ENCODE peak calls at places on chromosomes 3 and 15, in five cellular contexts. P is heart left ventricle, D is RWPE2, Z is neural progenitor cell, W is OCI-LY7. G is an unnamed sample.

GRCh38 chr3:88235102-88235501 is 85.3 kb downstream of the C3orf38 start:
- DNase-seq in P (no peak), D (no peak), Z (no peak), W (no peak), G (no peak)

GRCh38 chr3:195249858-195250464 is 21.0 kb downstream of the XXYLT1 start:
- DNase-seq in P (no peak), Z (no peak), W (no peak), D (no peak), G (peak; percentile 31)

GRCh38 chr15:65062061-65062460 is 5.7 kb downstream of the RASL12 start:
- DNase-seq in D (no peak), Z (no peak), P (no peak), W (no peak), G (no peak)

GRCh38 chr3:147030274-147030673 is 376.1 kb downstream of the ZIC4 start:
- DNase-seq in P (no peak), D (no peak), W (no peak), Z (no peak), G (no peak)

GRCh38 chr3:20074226-20075063 is 34.2 kb downstream of the KAT2B start:
- DNase-seq in Z (no peak), W (no peak), P (no peak), D (no peak), G (no peak)

GRCh38 chr15:90836296-90836871 is 32.0 kb upstream of the FURIN start:
- DNase-seq in D (no peak), P (peak; percentile 37), W (no peak), Z (no peak), G (no peak)

GRCh38 chr3:108407858-108408257 is 102.5 kb downstream of the MYH15 start:
- DNase-seq in D (no peak), P (no peak), Z (no peak), W (peak; percentile 11), G (no peak)

GRCh38 chr3:177441281-177441812 is 244.1 kb upstream of the TBL1XR1 start:
- DNase-seq in D (no peak), Z (no peak), P (no peak), W (no peak), G (no peak)

GRCh38 chr15:39584662-39585393 is 3.9 kb downstream of the THBS1 start:
- DNase-seq in W (no peak), Z (no peak), P (no peak), D (no peak), G (no peak)

GRCh38 chr3:14120111-14120920 is 4.4 kb downstream of the CHCHD4 start:
- DNase-seq in P (no peak), W (no peak), Z (no peak), D (no peak), G (no peak)

GRCh38 chr3:128309026-128309425 is 155.7 kb downstream of the EEFSEC start:
- DNase-seq in W (no peak), D (no peak), P (peak; percentile 18), Z (no peak), G (peak; percentile 77)

GRCh38 chr3:136266468-136266867 is 16.3 kb downstream of the PCCB start:
- DNase-seq in Z (no peak), D (no peak), P (no peak), W (no peak), G (no peak)

GRCh38 chr3:18134386-18135082 is 290.6 kb downstream of the SATB1 start:
- DNase-seq in Z (peak; percentile 66), P (no peak), W (no peak), D (no peak), G (no peak)

GRCh38 chr3:154142608-154143007 is 21.4 kb downstream of the ARHGEF26 start:
- DNase-seq in D (no peak), W (no peak), P (no peak), Z (no peak), G (no peak)

DNA sequence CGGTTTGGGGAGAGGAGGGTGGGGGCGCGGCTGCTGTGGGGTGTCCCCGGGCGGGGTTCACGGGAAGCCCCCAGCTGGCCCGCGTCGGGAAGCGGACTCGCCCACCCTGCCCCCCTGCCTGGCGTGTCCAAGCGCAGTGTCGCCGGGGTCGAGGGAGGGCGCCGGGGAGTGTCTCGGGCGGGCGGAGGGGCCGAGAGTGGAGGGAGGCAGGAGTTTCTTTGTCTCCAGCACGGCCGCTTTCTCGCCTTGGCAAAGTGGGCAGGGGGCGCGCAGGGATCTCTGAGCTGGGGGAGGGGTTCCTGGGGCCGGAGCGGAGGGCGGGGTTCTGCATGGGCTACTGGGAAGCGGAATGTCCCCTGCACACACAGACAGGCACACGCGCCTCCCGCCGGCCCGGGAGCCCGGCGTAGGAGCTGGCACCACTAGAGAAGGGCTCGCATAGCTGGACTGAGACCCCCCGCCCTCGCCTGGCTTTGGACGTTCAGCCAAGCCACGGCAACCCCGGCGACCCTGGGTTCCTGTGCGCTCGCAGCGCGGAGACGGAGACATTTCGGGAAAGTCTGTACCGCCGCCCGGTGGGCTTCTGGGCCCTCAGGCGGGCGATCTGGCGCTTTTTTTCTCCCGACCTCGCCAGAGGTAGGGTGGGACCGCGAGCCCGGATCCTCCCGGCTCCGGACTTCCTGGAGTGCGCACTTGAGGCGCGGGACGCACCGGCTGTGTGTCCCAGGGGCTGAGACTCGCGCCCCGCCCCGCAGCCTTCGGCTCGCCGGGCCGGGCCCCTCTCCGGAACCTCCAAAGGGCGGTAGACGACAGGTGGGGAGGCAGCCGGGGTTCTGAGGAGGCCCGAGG is 870 bp downstream of the ST8SIA2 start:
- DNase-seq in Z (peak; percentile 74), P (no peak), D (no peak), W (no peak), G (no peak)
- H3K4me3 ChIP-seq in Z (peak overlapping the region; percentile 88), P (peak overlapping the region; percentile 56), D (no peak overlapping the region), W (no peak overlapping the region), G (peak overlapping the region; percentile 38)

DNA sequence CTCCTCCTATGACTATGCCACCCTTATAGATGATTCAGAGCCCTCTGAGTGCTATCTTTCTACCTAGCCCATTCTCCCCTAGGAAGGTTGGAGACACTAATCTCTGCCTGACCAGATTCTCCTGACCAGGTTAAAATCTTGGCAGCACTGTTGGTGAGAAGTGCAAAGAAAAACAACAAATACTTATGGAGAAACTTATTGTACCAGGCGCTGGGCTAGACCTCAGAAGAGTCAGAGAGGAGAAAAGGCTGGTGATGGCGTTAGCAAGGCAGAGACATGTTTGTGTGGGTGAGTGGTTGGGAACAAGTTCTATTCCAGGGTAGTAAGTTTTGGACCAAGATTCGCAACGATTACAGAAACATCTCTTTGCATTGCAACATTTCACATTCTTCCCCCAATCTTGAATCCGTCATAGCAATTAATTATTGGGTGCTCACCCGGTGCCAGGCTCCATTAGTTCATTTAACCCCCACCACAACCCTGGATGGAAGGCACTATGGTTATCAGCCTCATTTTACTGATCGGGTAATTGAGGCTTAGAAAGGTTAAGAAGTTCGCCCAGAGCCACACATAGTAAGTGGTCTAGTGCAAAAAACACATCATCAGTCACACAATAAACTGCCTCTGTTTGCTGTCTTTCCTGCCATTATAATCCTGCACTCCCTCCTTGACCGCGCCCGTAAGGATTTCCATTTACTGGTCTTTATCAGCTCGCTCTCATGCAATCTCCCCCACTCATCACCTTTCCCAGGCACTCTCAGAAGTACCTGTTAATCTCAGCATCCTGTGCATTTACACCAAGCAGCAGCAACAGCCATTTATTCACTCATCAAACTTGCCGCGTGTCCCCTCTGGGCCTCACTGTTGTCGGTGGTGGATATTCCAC is 672 bp upstream of the TSPAN3 start:
- DNase-seq in W (no peak), P (no peak), Z (no peak), D (no peak), G (no peak)
- H3K4me3 ChIP-seq in W (peak overlapping the region; percentile 71), P (no peak overlapping the region), Z (no peak overlapping the region), D (peak overlapping the region; percentile 57), G (peak overlapping the region; percentile 92)

GRCh38 chr3:114615535-114616064 is 321.8 kb downstream of the TIGIT start:
- DNase-seq in D (no peak), W (no peak), P (no peak), Z (no peak), G (no peak)
- H3K4me3 ChIP-seq in D (no peak overlapping the region), W (no peak overlapping the region), P (no peak overlapping the region), Z (no peak overlapping the region), G (no peak overlapping the region)

GRCh38 chr15:84950570-84951111 is 31.0 kb upstream of the PDE8A start:
- DNase-seq in Z (no peak), P (no peak), D (no peak), W (no peak), G (no peak)

GRCh38 chr15:84956199-84956598 is 25.5 kb upstream of the PDE8A start:
- DNase-seq in D (no peak), Z (no peak), W (no peak), P (no peak), G (no peak)

GRCh38 chr15:84955089-84955848 is 26.4 kb upstream of the PDE8A start:
- DNase-seq in W (peak; percentile 30), D (peak; percentile 82), Z (peak; percentile 70), P (peak; percentile 76), G (peak; percentile 89)

GRCh38 chr15:84953726-84954125 is 27.9 kb upstream of the PDE8A start:
- DNase-seq in P (no peak), D (no peak), Z (no peak), W (no peak), G (no peak)

GRCh38 chr15:84953136-84953535 is 28.5 kb upstream of the PDE8A start:
- DNase-seq in Z (no peak), P (no peak), D (no peak), W (no peak), G (no peak)
- H3K4me3 ChIP-seq in Z (no peak overlapping the region), P (no peak overlapping the region), D (no peak overlapping the region), W (no peak overlapping the region), G (no peak overlapping the region)

GRCh38 chr15:96181873-96182301 is 148.6 kb upstream of the NR2F2 start:
- DNase-seq in Z (no peak), P (peak; percentile 42), D (no peak), W (no peak), G (peak; percentile 84)
- H3K4me3 ChIP-seq in Z (no peak overlapping the region), P (no peak overlapping the region), D (no peak overlapping the region), W (no peak overlapping the region), G (no peak overlapping the region)

DNA sequence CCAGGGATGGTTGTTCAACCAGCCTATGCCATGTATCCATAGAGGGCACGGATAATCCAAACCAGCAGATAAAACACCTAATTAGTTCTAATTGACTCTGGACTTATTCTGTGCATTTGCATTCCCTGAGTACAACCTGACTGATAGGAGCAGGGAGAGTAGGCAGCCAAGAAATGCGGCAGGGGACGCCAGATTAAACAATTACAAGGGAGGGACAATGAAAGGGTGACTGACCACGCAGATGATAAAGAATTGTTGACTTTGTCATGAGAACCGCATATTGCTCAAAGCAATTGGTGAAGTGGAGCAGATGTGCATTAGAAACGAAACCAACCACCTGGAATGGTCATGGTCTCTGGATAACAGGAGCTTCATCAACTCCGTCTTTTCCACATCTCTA is 369.1 kb upstream of the FRG2C start:
- DNase-seq in W (no peak), Z (no peak), P (no peak), D (no peak), G (no peak)
- H3K4me3 ChIP-seq in W (no peak overlapping the region), Z (no peak overlapping the region), P (no peak overlapping the region), D (no peak overlapping the region), G (no peak overlapping the region)

DNA sequence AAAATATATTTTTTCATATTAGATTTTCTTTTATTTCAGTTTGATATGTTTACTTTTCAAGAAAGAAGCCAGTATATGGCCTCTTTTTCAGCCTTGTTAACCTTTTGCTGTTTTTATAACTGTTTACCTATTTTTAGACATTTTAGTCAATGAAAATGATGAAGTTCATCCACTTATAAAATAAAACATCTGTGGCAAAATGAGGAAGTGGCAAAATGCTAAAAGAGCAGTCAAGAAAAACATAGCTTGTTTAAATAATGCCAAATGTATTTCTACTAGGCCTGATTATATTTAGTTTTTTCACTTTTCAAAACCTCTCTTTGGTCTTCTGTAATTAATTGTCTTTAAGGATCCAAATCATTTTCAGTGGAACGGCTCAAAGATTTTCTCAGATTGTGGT is 21.7 kb downstream of the SAMMSON start:
- DNase-seq in Z (no peak), P (no peak), W (peak; percentile 45), D (no peak), G (no peak)
- H3K4me3 ChIP-seq in Z (no peak overlapping the region), P (no peak overlapping the region), W (no peak overlapping the region), D (no peak overlapping the region), G (no peak overlapping the region)

G was measured in right cardiac atrium.